ENCODE peak calls at places on chromosomes 3 and 15, in five cellular contexts. R is posterior cingulate gyrus, U is NT2/D1, B is prostate gland, K is BJ. F is an unnamed sample.

GRCh38 chr15:71386448-71387236 is 271.4 kb downstream of the THSD4 start:
- DNase-seq in K (no peak), R (no peak), U (peak), B (peak), F (no peak)

GRCh38 chr3:48296699-48297098 is 36.8 kb downstream of the SPINK8 start:
- DNase-seq in K (no peak), B (no peak), R (no peak), U (no peak), F (no peak)

GRCh38 chr15:80773792-80774352 is 5.3 kb upstream of the CEMIP start:
- DNase-seq in B (no peak), K (no peak), U (no peak), R (no peak), F (no peak)

GRCh38 chr3:17025594-17026139 is 140.9 kb downstream of the PLCL2 start:
- DNase-seq in B (no peak), U (no peak), R (no peak), K (no peak), F (no peak)

GRCh38 chr3:134649106-134649705 is 1.6 kb downstream of the KY start:
- DNase-seq in B (no peak), U (no peak), R (no peak), K (no peak), F (no peak)

GRCh38 chr3:72368331-72368975 is 479.8 kb downstream of the SHQ1 start:
- DNase-seq in U (no peak), R (peak), B (no peak), K (no peak), F (no peak)

GRCh38 chr3:114409291-114409690 is 115.5 kb downstream of the TIGIT start:
- DNase-seq in U (no peak), R (no peak), B (no peak), K (no peak), F (no peak)

GRCh38 chr3:87350367-87351199 is 74.2 kb upstream of the POU1F1 start:
- DNase-seq in K (no peak), R (no peak), B (peak), U (peak), F (no peak)

GRCh38 chr15:40787344-40787841 is 17.6 kb downstream of the C15orf62 start:
- DNase-seq in U (no peak), R (no peak), B (peak), K (no peak), F (no peak)

GRCh38 chr15:93515256-93516044 is 426.4 kb upstream of the RGMA start:
- DNase-seq in K (no peak), R (no peak), B (no peak), U (no peak), F (no peak)

GRCh38 chr15:41983621-41984571 is 11.5 kb upstream of the EHD4 start:
- DNase-seq in R (peak), K (no peak), U (no peak), B (no peak), F (no peak)

GRCh38 chr3:127652246-127652995 is 20.3 kb upstream of the ABTB1 start:
- DNase-seq in U (peak), B (no peak), K (no peak), R (no peak), F (no peak)

GRCh38 chr15:33021806-33022389 is 172.6 kb downstream of the FMN1 start:
- DNase-seq in K (no peak), R (no peak), U (no peak), B (peak), F (no peak)